ENCODE peak calls at places on chromosome 14, in four cellular contexts. H is left ventricle myocardium inferior, Q is body of pancreas, B is ELR. O is an unnamed sample.

GRCh38 chr14:99055816-99056215 is 216.2 kb downstream of the BCL11B start:
- DNase-seq in H (no peak), Q (no peak), B (no peak), O (no peak)

GRCh38 chr14:68603682-68604360 is 189.0 kb downstream of the ZFP36L1 start:
- DNase-seq in H (no peak), Q (no peak), B (no peak), O (no peak)

GRCh38 chr14:23572841-23573240 is 5.2 kb upstream of the AP1G2 start:
- DNase-seq in H (no peak), Q (no peak), B (no peak), O (no peak)

GRCh38 chr14:94562941-94563883 is 2.0 kb downstream of the SERPINA4 start:
- DNase-seq in H (no peak), Q (peak; percentile 62), B (no peak), O (peak; percentile 4)

GRCh38 chr14:45091696-45092095 is 7.8 kb downstream of the PRPF39 start:
- DNase-seq in H (no peak), Q (no peak), B (peak; percentile 74), O (no peak)

GRCh38 chr14:36522347-36522971 is 2.4 kb upstream of the NKX2-1 start:
- DNase-seq in H (no peak), Q (no peak), B (no peak), O (no peak)

GRCh38 chr14:87508333-87508732 is 484.6 kb downstream of the GALC start:
- DNase-seq in H (no peak), Q (no peak), B (no peak), O (no peak)

GRCh38 chr14:73058923-73059311 is 583 bp downstream of the RBM25 start:
- DNase-seq in H (peak; percentile 31), Q (no peak), B (peak; percentile 66), O (peak; percentile 50)

GRCh38 chr14:54773171-54774006 is 129.2 kb downstream of the GCH1 start:
- DNase-seq in H (peak; percentile 78), Q (peak; percentile 79), B (peak; percentile 100), O (peak; percentile 74)

GRCh38 chr14:39322807-39323206 is 89.1 kb downstream of the MIA2 start:
- DNase-seq in H (no peak), Q (no peak), B (peak; percentile 26), O (no peak)

GRCh38 chr14:75200451-75200850 is 24.0 kb upstream of the TMED10 start:
- DNase-seq in H (no peak), Q (peak; percentile 90), B (no peak), O (no peak)

GRCh38 chr14:56351861-56352260 is 227.7 kb upstream of the TMEM260 start:
- DNase-seq in H (no peak), Q (no peak), B (peak; percentile 87), O (no peak)

GRCh38 chr14:64293976-64294671 is at the start of gene ESR2:
- DNase-seq in H (peak; percentile 19), Q (peak; percentile 22), B (peak; percentile 32), O (peak; percentile 84)

GRCh38 chr14:102215522-102216250 is 76.0 kb downstream of the WDR20 start:
- DNase-seq in H (peak; percentile 51), Q (no peak), B (no peak), O (peak; percentile 37)

GRCh38 chr14:75752907-75753594 is 92.0 kb downstream of the TTLL5 start:
- DNase-seq in H (no peak), Q (no peak), B (peak; percentile 26), O (no peak)

GRCh38 chr14:55430024-55430690 is 10.3 kb downstream of the TBPL2 start:
- DNase-seq in H (no peak), Q (peak; percentile 47), B (peak; percentile 82), O (peak; percentile 46)

GRCh38 chr14:75279153-75279738 is 618 bp downstream of the FOS start:
- DNase-seq in H (peak; percentile 80), Q (peak; percentile 64), B (peak; percentile 69), O (peak; percentile 94)

GRCh38 chr14:72513994-72514659 is 379.8 kb downstream of the DPF3 start:
- DNase-seq in H (no peak), Q (no peak), B (peak; percentile 81), O (no peak)

GRCh38 chr14:56127156-56127555 is 8.9 kb downstream of the PELI2 start:
- DNase-seq in H (no peak), Q (no peak), B (no peak), O (no peak)

GRCh38 chr14:89598548-89599186 is 181.6 kb upstream of the FOXN3 start:
- DNase-seq in H (no peak), Q (no peak), B (peak; percentile 8), O (no peak)

GRCh38 chr14:94334837-94335236 is 11.7 kb upstream of the SERPINA6 start:
- DNase-seq in H (no peak), Q (no peak), B (no peak), O (no peak)

GRCh38 chr14:91371011-91371989 is 46.3 kb downstream of the CCDC88C start:
- DNase-seq in H (no peak), Q (no peak), B (no peak), O (no peak)

GRCh38 chr14:86501611-86502010 is 971.7 kb downstream of the FLRT2 start:
- DNase-seq in H (no peak), Q (no peak), B (no peak), O (no peak)

GRCh38 chr14:26719514-26719913 is 121.7 kb upstream of the NOVA1 start:
- DNase-seq in H (no peak), Q (no peak), B (peak; percentile 10), O (no peak)

GRCh38 chr14:87679094-87679493 is 313.9 kb downstream of the GALC start:
- DNase-seq in H (no peak), Q (no peak), B (no peak), O (no peak)

GRCh38 chr14:100546051-100546443 is 41.2 kb downstream of the BEGAIN start:
- DNase-seq in H (peak; percentile 35), Q (peak; percentile 45), B (peak; percentile 46), O (peak; percentile 33)

GRCh38 chr14:104288272-104288671 is 149.9 kb downstream of the KIF26A start:
- DNase-seq in H (peak; percentile 2), Q (peak; percentile 1), B (no peak), O (no peak)

GRCh38 chr14:64467131-64467530 is 1.8 kb downstream of the AKAP5 start:
- DNase-seq in H (no peak), Q (no peak), B (no peak), O (no peak)

GRCh38 chr14:99133563-99134332 is 138.2 kb downstream of the BCL11B start:
- DNase-seq in H (peak; percentile 26), Q (no peak), B (no peak), O (no peak)

GRCh38 chr14:36655963-36656768 is 5.5 kb upstream of the PAX9 start:
- DNase-seq in H (no peak), Q (peak; percentile 20), B (peak; percentile 7), O (peak; percentile 73)

GRCh38 chr14:68941820-68942219 is 37.3 kb downstream of the ACTN1 start:
- DNase-seq in H (peak; percentile 50), Q (peak; percentile 74), B (peak; percentile 97), O (no peak)

O was measured in testis.